ENCODE peak calls at places on chromosomes 1 and 21, in ten cellular contexts. G is upper lobe of left lung, T is ovary, V is HepG2, Z is HCT116, W is stomach, R is prostate gland, K is vagina, L is transverse colon, F is thyroid gland. P is an unnamed sample.

GRCh38 chr1:245245021-245245667 is 90.4 kb downstream of the KIF26B start:
- DNase-seq in G (peak; percentile 62), T (no peak), V (no peak), Z (no peak), W (peak; percentile 81), R (no peak), K (no peak), L (peak; percentile 65), F (no peak), P (no peak)

GRCh38 chr1:36464605-36465393 is 615 bp upstream of the MRPS15 start:
- DNase-seq in G (no peak), T (no peak), V (no peak), Z (no peak), W (no peak), R (no peak), K (no peak), L (no peak), F (no peak), P (no peak)

GRCh38 chr1:234231061-234231892 is 142.0 kb upstream of the COA6 start:
- DNase-seq in G (no peak), T (no peak), V (no peak), Z (no peak), W (no peak), R (no peak), K (peak; percentile 34), L (no peak), F (no peak), P (no peak)

GRCh38 chr1:175857756-175858155 is 114.4 kb upstream of the TNR start:
- DNase-seq in G (no peak), T (no peak), V (no peak), Z (no peak), W (no peak), R (no peak), K (no peak), L (no peak), F (no peak), P (no peak)

GRCh38 chr1:15352122-15352957 is 57.3 kb upstream of the EFHD2 start:
- DNase-seq in G (no peak), T (no peak), V (peak; percentile 80), Z (peak; percentile 95), W (peak; percentile 77), R (peak; percentile 67), K (no peak), L (peak; percentile 53), F (peak; percentile 37), P (no peak)

GRCh38 chr1:61202854-61203603 is 120.7 kb downstream of the NFIA start:
- DNase-seq in G (no peak), T (peak; percentile 29), V (no peak), Z (no peak), W (no peak), R (no peak), K (no peak), L (no peak), F (no peak), P (no peak)

GRCh38 chr1:186375929-186376330 is 292 bp downstream of the ODR4 start:
- DNase-seq in G (no peak), T (no peak), V (no peak), Z (no peak), W (no peak), R (no peak), K (no peak), L (no peak), F (no peak), P (no peak)

GRCh38 chr1:193104496-193104905 is 713 bp downstream of the GLRX2 start:
- DNase-seq in G (peak; percentile 61), T (peak; percentile 51), V (peak; percentile 23), Z (peak; percentile 28), W (peak; percentile 51), R (peak; percentile 19), K (no peak), L (peak; percentile 56), F (peak; percentile 39), P (peak; percentile 73)

GRCh38 chr1:169588785-169589485 is 2.7 kb upstream of the F5 start:
- DNase-seq in G (no peak), T (no peak), V (peak; percentile 39), Z (no peak), W (no peak), R (no peak), K (no peak), L (no peak), F (no peak), P (no peak)

DNA sequence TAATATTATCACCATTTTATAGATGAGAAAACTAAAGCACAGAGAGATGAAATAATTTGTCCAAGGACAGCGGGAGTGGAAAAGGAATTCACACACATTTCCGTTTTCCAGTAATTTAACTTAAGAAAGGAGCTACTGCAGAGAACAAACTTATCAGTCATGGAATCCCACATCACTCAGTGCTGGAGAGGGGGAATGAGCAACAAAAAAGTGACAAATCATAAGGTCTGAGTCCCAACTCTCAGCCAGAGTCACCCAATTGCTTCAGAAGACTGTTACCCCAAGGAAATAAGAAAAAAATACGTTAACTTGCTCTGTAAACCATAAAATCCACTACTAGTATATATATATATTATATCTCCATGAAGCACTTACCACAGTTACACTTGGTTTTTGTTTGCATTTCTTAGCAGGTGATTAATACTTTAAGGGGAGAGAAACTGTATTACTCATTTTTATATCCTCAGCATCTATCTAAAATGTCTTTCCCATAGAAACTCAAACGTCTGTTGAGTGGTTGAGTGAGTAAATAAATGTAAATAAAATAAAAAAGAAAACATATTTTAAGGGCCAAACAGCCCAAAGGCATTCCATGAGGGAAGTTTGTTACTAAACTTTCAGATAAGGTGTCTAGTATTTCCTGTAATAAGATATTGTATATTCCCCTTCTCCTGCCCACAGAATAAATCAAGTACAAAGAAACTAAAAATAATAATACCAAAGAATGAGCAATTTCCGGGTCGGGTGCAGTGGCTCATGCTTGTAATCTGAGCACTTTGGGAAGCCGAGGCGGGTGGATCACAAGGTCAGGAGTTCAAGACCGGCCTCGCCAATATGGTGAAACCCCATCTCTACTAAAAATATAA is 76.8 kb downstream of the SLC45A1 start:
- DNase-seq in G (no peak), T (no peak), V (no peak), Z (no peak), W (no peak), R (no peak), K (no peak), L (no peak), F (no peak), P (no peak)
- TF ChIP-seq POLR2A in G (no peak), T (no peak), V (no peak), Z (no peak), W (no peak), R (no peak), K (no peak), L (no peak), F (no peak), P (no peak)

DNA sequence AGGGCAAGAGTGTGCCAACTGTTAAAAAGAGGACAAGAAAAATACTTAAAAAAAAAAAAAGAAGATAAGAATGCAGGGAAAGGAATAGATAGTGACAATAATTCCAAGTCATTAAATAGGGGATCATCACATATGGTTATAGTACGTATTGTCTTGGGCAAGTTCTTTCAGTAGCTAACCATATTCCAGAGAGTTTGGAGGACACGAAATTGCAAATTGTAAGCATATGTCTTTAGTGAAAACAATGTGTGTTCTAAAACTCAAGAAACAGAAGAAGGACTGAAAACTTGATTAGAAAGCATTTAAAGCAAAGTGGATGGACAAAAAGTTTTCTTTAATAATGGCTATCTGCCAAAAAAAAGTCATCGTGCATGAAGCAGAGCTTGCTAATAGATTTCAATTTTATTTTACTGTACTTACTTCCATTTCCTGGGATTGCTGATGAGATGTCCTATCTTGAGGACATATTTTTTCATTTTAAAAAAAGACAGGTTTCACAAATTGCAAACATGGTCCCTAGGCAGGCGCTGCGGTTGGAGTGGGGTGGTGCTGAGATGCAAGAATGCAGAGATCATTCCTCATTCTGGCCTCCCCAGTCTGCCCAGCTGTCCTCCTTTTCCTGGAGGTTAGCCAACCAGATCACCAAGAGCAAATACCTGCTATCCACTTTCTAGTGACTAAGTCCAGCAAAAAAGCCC is 11.9 kb downstream of the TSPAN2 start:
- DNase-seq in G (no peak), T (no peak), V (no peak), Z (no peak), W (no peak), R (no peak), K (no peak), L (no peak), F (no peak), P (no peak)
- H3K27ac ChIP-seq in G (no peak overlapping the region), T (no peak overlapping the region), V (no peak overlapping the region), Z (no peak overlapping the region), W (no peak overlapping the region), R (no peak overlapping the region), K (no peak overlapping the region), L (no peak overlapping the region), F (no peak overlapping the region), P (no peak overlapping the region)

DNA sequence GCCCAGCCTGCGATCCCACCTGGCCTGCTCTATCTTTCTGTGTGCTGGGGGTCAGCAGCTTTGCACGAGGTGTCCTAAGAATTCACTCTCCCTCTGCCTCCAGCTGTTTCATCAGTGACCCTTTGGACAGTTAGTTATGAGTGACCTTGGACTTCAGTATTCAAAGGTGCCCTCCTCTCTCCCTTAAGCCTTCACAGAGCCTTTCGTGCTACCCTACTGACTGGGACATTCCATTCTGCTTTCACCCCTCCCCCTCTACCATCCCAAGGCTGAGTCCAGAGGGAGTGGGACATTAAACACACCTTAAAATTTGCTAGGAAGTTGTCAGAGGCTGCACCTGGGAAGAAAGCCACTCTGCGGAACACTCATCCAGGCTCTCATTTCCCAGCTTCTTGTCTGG is 171.9 kb downstream of the CLIC6 start:
- DNase-seq in G (no peak), T (no peak), V (peak; percentile 15), Z (no peak), W (no peak), R (no peak), K (no peak), L (no peak), F (no peak), P (no peak)
- H3K4me1 ChIP-seq in G (peaks cover 65% of the 10 kb centered on the region), T (peaks cover 6% of the 10 kb centered on the region), V (peaks cover 52% of the 10 kb centered on the region), Z (peaks cover 52% of the 10 kb centered on the region), W (peaks cover 52% of the 10 kb centered on the region), R (peaks cover 6% of the 10 kb centered on the region), K (peaks cover 46% of the 10 kb centered on the region), L (peaks cover 6% of the 10 kb centered on the region), F (peaks cover 60% of the 10 kb centered on the region), P (peaks cover 5% of the 10 kb centered on the region)

DNA sequence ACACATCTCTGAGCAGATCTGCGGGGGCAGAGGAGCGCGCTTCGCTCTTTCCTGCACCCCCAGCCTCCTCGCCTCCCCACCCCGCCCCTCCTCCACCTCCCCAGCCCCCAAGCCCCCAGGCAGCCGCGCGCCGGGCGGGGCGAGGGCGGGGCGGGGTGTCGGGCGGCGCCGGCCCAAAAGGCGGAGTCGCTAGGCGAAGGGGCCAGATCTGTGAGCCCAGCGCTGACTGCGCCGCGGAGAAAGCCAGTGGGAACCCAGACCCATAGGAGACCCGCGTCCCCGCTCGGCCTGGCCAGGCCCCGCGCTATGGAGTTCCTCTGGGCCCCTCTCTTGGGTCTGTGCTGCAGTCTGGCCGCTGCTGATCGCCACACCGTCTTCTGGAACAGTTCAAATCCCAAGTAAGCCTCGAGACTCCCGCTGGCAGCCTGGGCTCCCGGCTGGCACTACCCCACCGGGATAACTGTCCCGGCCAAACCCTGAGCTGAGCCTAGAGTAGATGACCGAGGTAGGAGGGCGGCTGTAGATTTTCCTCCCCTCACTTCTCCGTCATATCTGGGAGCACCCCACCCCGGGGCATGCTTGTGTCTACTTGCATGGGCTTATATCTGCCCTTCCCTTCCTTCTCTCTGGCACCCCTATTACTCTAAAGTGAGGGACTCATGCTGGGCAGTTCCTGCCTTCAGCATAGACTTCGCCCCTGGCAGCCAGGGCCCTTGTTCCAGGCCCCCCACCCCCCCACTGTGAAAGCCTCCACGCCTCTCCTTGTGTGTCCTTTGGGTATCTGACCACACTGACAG is at the start of gene EFNA1:
- DNase-seq in G (peak; percentile 65), T (peak; percentile 76), V (peak; percentile 59), Z (no peak), W (peak; percentile 79), R (peak; percentile 85), K (no peak), L (peak; percentile 81), F (peak; percentile 79), P (peak; percentile 82)
- TF ChIP-seq POLR2A in G (peak; percentile 82), T (no peak), V (peak; percentile 92), Z (no peak), W (no peak), R (peak; percentile 97), K (peak; percentile 64), L (peak; percentile 85), F (peak; percentile 96), P (peak; percentile 97)